ENCODE peak calls at places on chromosomes 7 and 10, in nine cellular contexts. G is IMR-90, A is right lobe of liver, S is transverse colon, V is AG10803, P is spleen, N is dorsolateral prefrontal cortex, Y is ovary, L is mammary epithelial cell. X is an unnamed sample.
A peak's percentile ranks its signal among the peaks of the same experiment; 100 is the strongest.

GRCh38 chr7:151485006-151485732 is 34.5 kb downstream of the RHEB start:
- DNase-seq in G (peak; percentile 88), A (no peak), S (no peak), V (peak; percentile 71), P (no peak), N (no peak), Y (no peak), L (peak; percentile 47), X (no peak)

GRCh38 chr7:48154792-48155413 is 16.4 kb upstream of the ABCA13 start:
- DNase-seq in G (peak; percentile 57), A (no peak), S (peak; percentile 74), V (peak; percentile 62), P (no peak), N (no peak), Y (no peak), L (peak; percentile 38), X (no peak)

GRCh38 chr10:122786269-122786668 is 59.4 kb downstream of the CUZD1 start:
- DNase-seq in G (peak; percentile 33), A (no peak), S (no peak), V (peak; percentile 12), P (no peak), N (no peak), Y (no peak), L (peak; percentile 30), X (no peak)

GRCh38 chr10:11218395-11218794 is 200.7 kb downstream of the CELF2 start:
- DNase-seq in G (no peak), A (no peak), S (no peak), V (no peak), P (no peak), N (no peak), Y (no peak), L (no peak), X (no peak)

GRCh38 chr7:44087914-44088838 is 5.8 kb upstream of the POLM start:
- DNase-seq in G (peak; percentile 81), A (peak; percentile 83), S (no peak), V (peak; percentile 98), P (peak; percentile 79), N (no peak), Y (peak; percentile 86), L (no peak), X (peak; percentile 67)

GRCh38 chr10:51073461-51074237 is 638 bp upstream of the PRKG1 start:
- DNase-seq in G (peak; percentile 31), A (no peak), S (peak; percentile 18), V (peak; percentile 31), P (peak; percentile 68), N (no peak), Y (peak; percentile 35), L (peak; percentile 10), X (no peak)

GRCh38 chr7:100087055-100087750 is 1.6 kb upstream of the COPS6 start:
- DNase-seq in G (peak; percentile 99), A (no peak), S (no peak), V (peak; percentile 99), P (no peak), N (no peak), Y (no peak), L (peak; percentile 71), X (peak; percentile 97)

GRCh38 chr10:21097926-21098355 is 200.8 kb upstream of the NEBL start:
- DNase-seq in G (no peak), A (no peak), S (no peak), V (no peak), P (no peak), N (no peak), Y (no peak), L (no peak), X (no peak)

GRCh38 chr7:92402920-92403759 is 44.1 kb upstream of the GATAD1 start:
- DNase-seq in G (peak; percentile 79), A (no peak), S (no peak), V (peak; percentile 50), P (no peak), N (no peak), Y (no peak), L (peak; percentile 66), X (peak; percentile 52)

GRCh38 chr7:93920496-93921189 is 892 bp upstream of the GNG11 start:
- DNase-seq in G (no peak), A (no peak), S (no peak), V (peak; percentile 35), P (no peak), N (no peak), Y (no peak), L (no peak), X (no peak)

GRCh38 chr7:46916581-46916980 is 665.3 kb downstream of the TNS3 start:
- DNase-seq in G (no peak), A (no peak), S (no peak), V (no peak), P (no peak), N (no peak), Y (no peak), L (no peak), X (no peak)

GRCh38 chr7:46908770-46909169 is 673.1 kb downstream of the TNS3 start:
- DNase-seq in G (peak; percentile 78), A (no peak), S (no peak), V (peak; percentile 93), P (no peak), N (no peak), Y (no peak), L (peak; percentile 64), X (peak; percentile 55)

GRCh38 chr7:46909601-46910051 is 672.3 kb downstream of the TNS3 start:
- DNase-seq in G (peak; percentile 70), A (no peak), S (no peak), V (peak; percentile 91), P (no peak), N (no peak), Y (no peak), L (peak; percentile 81), X (no peak)

DNA sequence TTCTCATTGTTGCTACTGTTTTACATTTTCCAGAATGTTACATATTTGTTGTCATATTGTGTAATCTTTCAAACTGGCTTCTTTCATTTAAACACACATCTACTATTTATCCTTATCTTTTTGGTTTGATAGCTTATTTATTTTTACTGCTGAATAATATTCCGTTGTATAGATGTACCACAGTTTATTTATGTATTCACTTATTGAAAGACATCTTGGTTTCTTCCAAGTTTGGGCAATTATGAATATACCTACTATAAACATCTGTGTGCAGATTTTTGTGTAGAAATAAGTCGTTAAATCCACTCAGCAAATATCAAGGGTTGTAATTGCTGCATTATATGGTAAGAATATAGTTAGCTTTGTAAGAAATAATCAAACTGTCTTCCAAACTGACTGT is 669.2 kb downstream of the TNS3 start:
- DNase-seq in G (no peak), A (no peak), S (no peak), V (no peak), P (no peak), N (no peak), Y (no peak), L (no peak), X (no peak)
- TF ChIP-seq CTCF in G (no peak), A (no peak), S (no peak), V (no peak), P (no peak), N (no peak), Y (no peak), L (no peak), X (no peak)

GRCh38 chr7:148672041-148672440 is 26.7 kb upstream of the CUL1 start:
- DNase-seq in G (no peak), A (no peak), S (no peak), V (no peak), P (no peak), N (no peak), Y (no peak), L (peak; percentile 38), X (no peak)

GRCh38 chr7:148670374-148670773 is 28.3 kb upstream of the CUL1 start:
- DNase-seq in G (peak; percentile 19), A (no peak), S (no peak), V (no peak), P (no peak), N (no peak), Y (no peak), L (no peak), X (no peak)

GRCh38 chr7:148676291-148676690 is 22.4 kb upstream of the CUL1 start:
- DNase-seq in G (no peak), A (no peak), S (no peak), V (no peak), P (no peak), N (no peak), Y (no peak), L (no peak), X (no peak)

GRCh38 chr7:148669907-148670306 is 28.8 kb upstream of the CUL1 start:
- DNase-seq in G (peak; percentile 24), A (no peak), S (no peak), V (no peak), P (no peak), N (no peak), Y (no peak), L (no peak), X (no peak)

DNA sequence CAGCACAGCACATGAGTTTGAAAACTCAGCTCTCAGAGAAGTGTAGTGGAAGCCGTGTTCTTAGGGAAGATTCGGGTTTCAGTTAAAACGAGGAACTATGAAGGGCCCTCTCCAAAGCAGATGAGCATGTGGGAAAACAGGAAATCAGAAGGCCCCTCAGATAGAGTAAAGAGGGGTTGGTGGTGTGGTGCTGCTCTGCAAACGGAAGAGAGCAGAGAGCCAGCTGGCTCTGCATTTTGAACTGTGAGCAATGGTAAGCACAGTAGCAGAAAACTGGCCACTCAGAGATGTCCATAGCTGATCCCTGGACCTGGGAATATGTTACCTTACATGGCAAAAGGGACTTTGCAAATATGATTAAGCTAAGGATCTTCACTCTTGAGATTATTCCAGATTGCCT is 27.9 kb upstream of the CUL1 start:
- DNase-seq in G (no peak), A (no peak), S (no peak), V (no peak), P (no peak), N (no peak), Y (no peak), L (no peak), X (no peak)
- H3K4me3 ChIP-seq in G (no peak overlapping the region), A (no peak overlapping the region), S (no peak overlapping the region), V (no peak overlapping the region), P (no peak overlapping the region), N (no peak overlapping the region), Y (no peak overlapping the region), L (no peak overlapping the region), X (no peak overlapping the region)

GRCh38 chr7:26784118-26784517 is 80.3 kb downstream of the SKAP2 start:
- DNase-seq in G (no peak), A (no peak), S (no peak), V (no peak), P (no peak), N (no peak), Y (no peak), L (no peak), X (no peak)

GRCh38 chr7:26777383-26777782 is 87.0 kb downstream of the SKAP2 start:
- DNase-seq in G (no peak), A (no peak), S (no peak), V (no peak), P (no peak), N (no peak), Y (no peak), L (no peak), X (no peak)

GRCh38 chr7:26782501-26782900 is 81.9 kb downstream of the SKAP2 start:
- DNase-seq in G (no peak), A (no peak), S (no peak), V (no peak), P (no peak), N (no peak), Y (no peak), L (peak; percentile 33), X (no peak)

GRCh38 chr7:26779978-26780595 is 84.3 kb downstream of the SKAP2 start:
- DNase-seq in G (no peak), A (no peak), S (no peak), V (no peak), P (no peak), N (no peak), Y (no peak), L (no peak), X (no peak)
- TF ChIP-seq CTCF in G (no peak), A (no peak), S (no peak), V (no peak), P (no peak), N (no peak), Y (no peak), L (no peak), X (no peak)

GRCh38 chr7:108456845-108457540 is 757 bp upstream of the NRCAM start:
- DNase-seq in G (no peak), A (no peak), S (no peak), V (no peak), P (no peak), N (no peak), Y (no peak), L (no peak), X (no peak)
- H3K4me3 ChIP-seq in G (no peak overlapping the region), A (peak overlapping the region; percentile 45), S (peak overlapping the region; percentile 50), V (no peak overlapping the region), P (peak overlapping the region; percentile 56), N (peak overlapping the region; percentile 76), Y (peak overlapping the region; percentile 21), L (peak overlapping the region; percentile 14), X (no peak overlapping the region)

X was measured in AG04449.